ENCODE peak calls at places on chromosomes 11 and 22, in four cellular contexts. Z, U, E and O are unnamed samples.

GRCh38 chr11:116454020-116454645 is 318.7 kb downstream of the BUD13 start:
- DNase-seq in Z (peak; percentile 17), E (peak; percentile 39), U (peak; percentile 36), O (peak; percentile 69)

GRCh38 chr22:46064966-46065666 is 85.2 kb upstream of the PPARA start:
- DNase-seq in Z (peak; percentile 58), E (no peak), U (peak; percentile 27), O (no peak)

GRCh38 chr11:131737357-131737756 is 366.9 kb downstream of the NTM start:
- DNase-seq in E (no peak), U (no peak), Z (no peak), O (no peak)

GRCh38 chr11:106424111-106424510 is 346.6 kb downstream of the AASDHPPT start:
- DNase-seq in E (no peak), Z (peak; percentile 85), U (no peak), O (no peak)

GRCh38 chr22:42929838-42930155 is 72.7 kb upstream of the ARFGAP3 start:
- DNase-seq in U (no peak), Z (no peak), E (no peak), O (no peak)

GRCh38 chr11:17418437-17418836 is 30.0 kb upstream of the KCNJ11 start:
- DNase-seq in E (no peak), Z (no peak), U (no peak), O (no peak)

GRCh38 chr22:30290679-30291333 is 1.5 kb upstream of the CASTOR1 start:
- DNase-seq in U (peak; percentile 90), Z (peak; percentile 77), E (peak; percentile 92), O (peak; percentile 70)

GRCh38 chr22:35155403-35156025 is 89.6 kb downstream of the ISX start:
- DNase-seq in U (no peak), Z (no peak), E (no peak), O (no peak)

GRCh38 chr11:86523738-86524602 is 148.4 kb downstream of the ME3 start:
- DNase-seq in Z (peak; percentile 87), U (no peak), E (no peak), O (no peak)

GRCh38 chr11:60873533-60873932 is 6.2 kb downstream of the ZP1 start:
- DNase-seq in E (no peak), U (no peak), Z (no peak), O (no peak)

GRCh38 chr22:29203456-29203855 is 2.2 kb upstream of the EMID1 start:
- DNase-seq in E (no peak), U (no peak), Z (no peak), O (no peak)

GRCh38 chr11:132650969-132651720 is 881.2 kb downstream of the OPCML start:
- DNase-seq in E (peak; percentile 34), Z (no peak), U (no peak), O (no peak)

GRCh38 chr11:97973352-97973857 is 1047.3 kb upstream of the CNTN5 start:
- DNase-seq in Z (no peak), E (no peak), U (no peak), O (no peak)

GRCh38 chr11:27468643-27469332 is 3.8 kb downstream of the LGR4 start:
- DNase-seq in U (no peak), Z (peak; percentile 88), E (no peak), O (peak; percentile 40)

GRCh38 chr11:72578051-72578450 is 96.2 kb downstream of the PDE2A start:
- DNase-seq in U (no peak), E (no peak), Z (no peak), O (no peak)

GRCh38 chr11:84526250-84526649 is 1100.9 kb downstream of the DLG2 start:
- DNase-seq in Z (no peak), U (no peak), E (no peak), O (no peak)

GRCh38 chr22:32850591-32851517 is 49.3 kb downstream of the TIMP3 start:
- DNase-seq in U (peak; percentile 93), Z (no peak), E (peak; percentile 54), O (peak; percentile 59)

GRCh38 chr22:38353701-38354100 is 36.5 kb upstream of the CSNK1E start:
- DNase-seq in Z (no peak), E (no peak), U (no peak), O (no peak)

GRCh38 chr22:28151241-28151640 is 232.2 kb upstream of the PITPNB start:
- DNase-seq in E (no peak), U (no peak), Z (no peak), O (no peak)

GRCh38 chr22:50224071-50224470 is 20.8 kb downstream of the TUBGCP6 start:
- DNase-seq in U (no peak), E (no peak), Z (no peak), O (no peak)

GRCh38 chr11:99814021-99814420 is 793.3 kb downstream of the CNTN5 start:
- DNase-seq in E (no peak), Z (no peak), U (no peak), O (no peak)

GRCh38 chr11:67997460-67997921 is 6.4 kb downstream of the UNC93B1 start:
- DNase-seq in U (no peak), E (no peak), Z (no peak), O (no peak)

GRCh38 chr11:17658211-17658610 is 61.2 kb upstream of the MYOD1 start:
- DNase-seq in E (no peak), Z (no peak), U (no peak), O (no peak)

GRCh38 chr22:23070418-23071162 is at the start of gene GNAZ:
- DNase-seq in U (no peak), E (no peak), Z (no peak), O (no peak)

GRCh38 chr11:106491751-106492150 is 414.3 kb downstream of the AASDHPPT start:
- DNase-seq in U (no peak), E (no peak), Z (no peak), O (no peak)

GRCh38 chr22:48758021-48758561 is 1069.6 kb downstream of the BRD1 start:
- DNase-seq in E (peak; percentile 14), Z (no peak), U (no peak), O (no peak)

GRCh38 chr22:26589367-26589844 is 526 bp downstream of the TPST2 start:
- DNase-seq in Z (no peak), E (peak; percentile 35), U (no peak), O (peak; percentile 55)

GRCh38 chr11:80007616-80008015 is 566.8 kb upstream of the TENM4 start:
- DNase-seq in Z (peak; percentile 23), U (no peak), E (no peak), O (no peak)

GRCh38 chr11:70141490-70142014 is 61.5 kb upstream of the FADD start:
- DNase-seq in Z (no peak), E (no peak), U (no peak), O (no peak)

GRCh38 chr11:14320020-14320419 is 39.0 kb downstream of the RRAS2 start:
- DNase-seq in Z (no peak), E (no peak), U (no peak), O (no peak)

GRCh38 chr22:23248583-23248982 is 68.3 kb downstream of the BCR start:
- DNase-seq in Z (peak; percentile 31), U (no peak), E (peak; percentile 62), O (no peak)

GRCh38 chr22:33917744-33918406 is 2.4 kb downstream of the LARGE1 start:
- DNase-seq in U (no peak), E (no peak), Z (no peak), O (no peak)

GRCh38 chr22:36566720-36567119 is 37.8 kb upstream of the EIF3D start:
- DNase-seq in U (no peak), E (no peak), Z (no peak), O (no peak)
- TF ChIP-seq CTCF in U (no peak), E (no peak), Z (no peak), O (no peak)

DNA sequence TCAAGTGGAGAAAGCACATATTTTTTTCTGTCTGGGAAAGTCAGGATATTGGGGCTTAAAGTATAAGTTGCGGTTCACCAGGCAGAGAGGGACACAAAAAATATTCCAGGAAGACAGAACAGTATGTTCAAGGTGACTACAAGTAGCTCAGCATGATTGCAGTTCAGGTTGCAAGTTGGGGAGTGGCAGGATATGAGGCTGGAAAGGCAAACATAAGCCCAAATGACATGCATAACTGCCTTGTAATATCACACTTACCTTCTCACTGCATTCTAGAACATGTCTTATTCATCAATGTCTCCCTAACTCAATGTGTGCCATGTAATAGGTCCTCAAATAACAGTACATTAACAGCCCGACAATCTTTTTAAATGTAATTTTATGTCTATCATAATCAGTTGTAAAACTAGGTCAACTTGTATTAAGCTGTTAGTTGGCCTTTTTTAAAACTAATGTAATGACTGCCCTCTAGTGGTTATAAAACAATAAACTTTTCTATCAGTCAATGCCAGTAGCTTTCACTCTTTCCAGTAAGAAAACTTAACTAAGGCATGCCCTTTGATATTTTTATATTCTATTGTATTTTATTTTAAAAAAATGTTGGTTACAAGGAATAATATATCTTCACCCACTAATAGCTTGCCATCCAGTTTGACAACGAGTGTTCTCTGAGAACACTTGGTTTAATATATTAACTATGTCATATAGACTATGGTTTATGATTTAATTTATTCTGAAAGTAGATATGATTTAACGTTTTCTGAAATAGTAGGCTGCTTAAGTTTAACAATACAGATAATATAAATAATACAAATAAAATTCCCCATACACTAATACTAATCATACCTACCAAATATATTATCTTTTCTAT is 39.4 kb upstream of the CFAP300 start:
- DNase-seq in Z (peak; percentile 59), E (peak; percentile 65), U (no peak), O (peak; percentile 77)
- H3K4me1 ChIP-seq in Z (peaks cover 30% of the 10 kb centered on the region), E (no peaks in the 10 kb centered on the region), U (no peaks in the 10 kb centered on the region), O (no peaks in the 10 kb centered on the region)

GRCh38 chr11:75160880-75161279 is 10.0 kb downstream of the SLCO2B1 start:
- DNase-seq in Z (no peak), E (no peak), U (no peak), O (no peak)

GRCh38 chr11:75155570-75156422 is 4.9 kb downstream of the SLCO2B1 start:
- DNase-seq in Z (no peak), E (no peak), U (no peak), O (peak; percentile 75)

GRCh38 chr11:75159081-75159953 is 8.4 kb downstream of the SLCO2B1 start:
- DNase-seq in Z (no peak), E (no peak), U (no peak), O (peak; percentile 86)

GRCh38 chr11:75160328-75160757 is 9.4 kb downstream of the SLCO2B1 start:
- DNase-seq in E (no peak), U (no peak), Z (no peak), O (peak; percentile 57)

DNA sequence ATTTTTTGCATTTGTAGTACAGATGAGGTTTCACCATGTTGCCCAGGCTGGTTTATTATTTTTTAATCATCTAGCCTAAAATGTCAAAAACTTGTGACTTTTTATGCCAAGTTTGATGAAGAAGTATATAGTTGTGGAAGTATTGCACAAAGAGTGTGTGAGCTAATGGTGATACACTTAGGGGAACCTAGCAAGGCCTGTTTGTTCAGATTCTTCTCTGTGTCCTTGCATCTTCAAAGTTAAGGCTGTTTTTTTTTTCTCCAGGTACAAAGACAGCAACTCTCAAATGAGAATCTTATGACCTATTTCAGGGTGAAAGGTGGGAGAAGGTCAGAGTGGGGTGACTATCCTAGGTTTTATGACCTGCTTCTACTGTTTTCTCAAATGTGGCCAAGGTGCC is 7.3 kb downstream of the SLCO2B1 start:
- DNase-seq in Z (no peak), E (no peak), U (no peak), O (no peak)
- H3K27me3 ChIP-seq in Z (no peaks in the 10 kb centered on the region), E (no peaks in the 10 kb centered on the region), U (no peaks in the 10 kb centered on the region), O (no peaks in the 10 kb centered on the region)

DNA sequence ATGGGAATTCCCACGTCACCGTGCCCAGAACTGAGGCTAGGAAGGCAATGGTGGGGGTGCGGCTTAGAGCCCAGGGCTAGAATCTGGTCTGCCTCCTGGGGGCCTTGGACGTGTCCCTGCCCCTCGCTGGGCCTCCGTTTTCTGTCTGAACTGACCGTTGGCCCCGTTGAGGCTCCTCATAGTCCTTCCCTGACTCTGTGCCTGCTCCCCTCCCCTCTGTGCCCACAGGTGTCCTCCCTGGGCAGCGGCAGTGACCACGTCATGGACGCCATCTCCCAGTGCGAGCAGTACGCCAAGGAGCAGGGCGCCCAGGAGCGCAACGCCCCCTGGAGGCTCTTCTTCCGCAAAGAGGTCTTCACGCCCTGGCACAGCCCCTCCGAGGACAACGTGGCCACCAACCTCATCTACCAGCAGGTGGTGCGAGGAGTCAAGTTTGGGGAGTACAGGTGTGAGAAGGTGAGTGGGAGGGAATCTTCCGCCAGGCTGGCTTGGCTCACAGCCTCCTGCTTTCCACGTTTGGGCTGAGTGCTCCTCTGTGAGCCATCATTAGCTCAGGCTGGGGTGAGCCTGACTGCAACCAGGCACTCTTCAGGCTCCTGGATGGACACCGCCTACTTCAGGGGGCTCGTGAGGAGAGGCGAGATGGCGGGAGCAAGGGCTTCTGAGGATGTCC is 63.9 kb downstream of the MYO7A start:
- DNase-seq in Z (peak; percentile 93), E (peak; percentile 77), U (no peak), O (peak; percentile 91)
- TF ChIP-seq CTCF in Z (peak; percentile 99), E (peak; percentile 24), U (no peak), O (peak; percentile 71)